ENCODE peak calls at places on chromosomes 3 and 15, in ten cellular contexts. F, A, E, O, U, S, I, M, G and R are unnamed samples.

GRCh38 chr15:69158843-69159240 is 1.6 kb upstream of the GLCE start:
- DNase-seq in F (no peak), A (no peak), E (no peak), O (no peak), U (no peak), S (no peak), I (no peak), M (no peak), G (no peak), R (no peak)

GRCh38 chr3:139423232-139423631 is 33.8 kb upstream of the COPB2 start:
- DNase-seq in F (no peak), A (no peak), E (no peak), O (no peak), U (no peak), S (no peak), I (no peak), M (no peak), G (no peak), R (no peak)

GRCh38 chr3:32569540-32570425 is 875 bp downstream of the DYNC1LI1 start:
- DNase-seq in F (peak), A (peak), E (peak), O (peak), U (peak), S (peak), I (peak), M (peak), G (peak), R (peak)

GRCh38 chr3:108410531-108410984 is 99.8 kb downstream of the MYH15 start:
- DNase-seq in F (no peak), A (no peak), E (no peak), O (no peak), U (no peak), S (no peak), I (no peak), M (no peak), G (no peak), R (no peak)

GRCh38 chr3:146189519-146190173 is 28.7 kb upstream of the PLOD2 start:
- DNase-seq in F (peak), A (peak), E (no peak), O (no peak), U (peak), S (peak), I (peak), M (peak), G (peak), R (peak)

GRCh38 chr3:30241721-30242120 is 364.7 kb upstream of the TGFBR2 start:
- DNase-seq in F (no peak), A (no peak), E (no peak), O (no peak), U (no peak), S (no peak), I (no peak), M (no peak), G (no peak), R (no peak)

GRCh38 chr15:48582472-48583235 is 62.9 kb downstream of the FBN1 start:
- DNase-seq in F (no peak), A (no peak), E (no peak), O (no peak), U (peak), S (peak), I (no peak), M (no peak), G (no peak), R (no peak)

GRCh38 chr15:43207024-43207423 is 13.8 kb downstream of the EPB42 start:
- DNase-seq in F (peak), A (no peak), E (no peak), O (no peak), U (no peak), S (no peak), I (no peak), M (no peak), G (no peak), R (no peak)

GRCh38 chr15:88690331-88690730 is 51.5 kb downstream of the ISG20 start:
- DNase-seq in F (no peak), A (no peak), E (no peak), O (no peak), U (no peak), S (peak), I (no peak), M (peak), G (no peak), R (no peak)

GRCh38 chr3:126968328-126968994 is 14.5 kb upstream of the PLXNA1 start:
- DNase-seq in F (no peak), A (no peak), E (no peak), O (no peak), U (no peak), S (no peak), I (no peak), M (no peak), G (no peak), R (no peak)

GRCh38 chr3:50356553-50356952 is 2.8 kb downstream of the TMEM115 start:
- DNase-seq in F (peak), A (no peak), E (no peak), O (peak), U (no peak), S (no peak), I (no peak), M (no peak), G (peak), R (peak)

GRCh38 chr3:60770532-60770931 is 480.7 kb downstream of the FHIT start:
- DNase-seq in F (no peak), A (no peak), E (no peak), O (no peak), U (no peak), S (no peak), I (no peak), M (no peak), G (no peak), R (no peak)

GRCh38 chr3:39067286-39067685 is 15.5 kb downstream of the WDR48 start:
- DNase-seq in F (no peak), A (no peak), E (no peak), O (no peak), U (peak), S (peak), I (no peak), M (no peak), G (no peak), R (no peak)

GRCh38 chr3:61981005-61981404 is 392.3 kb downstream of the FEZF2 start:
- DNase-seq in F (no peak), A (no peak), E (no peak), O (no peak), U (no peak), S (no peak), I (no peak), M (no peak), G (no peak), R (no peak)

GRCh38 chr3:62558549-62559112 is 185.3 kb upstream of the FEZF2 start:
- DNase-seq in F (peak), A (no peak), E (no peak), O (no peak), U (no peak), S (no peak), I (peak), M (no peak), G (peak), R (no peak)

GRCh38 chr15:71096676-71097075 is 18.6 kb upstream of the THSD4 start:
- DNase-seq in F (no peak), A (no peak), E (no peak), O (no peak), U (peak), S (peak), I (no peak), M (no peak), G (no peak), R (no peak)

GRCh38 chr15:60695713-60696522 is 217.0 kb upstream of the ICE2 start:
- DNase-seq in F (no peak), A (no peak), E (no peak), O (no peak), U (peak), S (no peak), I (no peak), M (no peak), G (no peak), R (no peak)

GRCh38 chr3:186783731-186784515 is 546 bp downstream of the EIF4A2 start:
- DNase-seq in F (peak), A (peak), E (peak), O (peak), U (peak), S (peak), I (peak), M (peak), G (peak), R (peak)

GRCh38 chr3:81492048-81492447 is 269.4 kb downstream of the GBE1 start:
- DNase-seq in F (no peak), A (no peak), E (no peak), O (no peak), U (no peak), S (no peak), I (no peak), M (no peak), G (no peak), R (no peak)

GRCh38 chr15:69081310-69082004 is 67.0 kb downstream of the NOX5 start:
- DNase-seq in F (no peak), A (peak), E (no peak), O (no peak), U (peak), S (peak), I (no peak), M (no peak), G (no peak), R (no peak)

GRCh38 chr3:133474251-133474801 is 74.5 kb downstream of the BFSP2 start:
- DNase-seq in F (no peak), A (peak), E (no peak), O (no peak), U (peak), S (no peak), I (no peak), M (peak), G (no peak), R (no peak)

GRCh38 chr15:74635228-74635627 is 19.6 kb downstream of the CLK3 start:
- DNase-seq in F (peak), A (peak), E (peak), O (peak), U (peak), S (peak), I (peak), M (peak), G (peak), R (peak)

GRCh38 chr3:127456471-127457093 is 134.0 kb downstream of the TPRA1 start:
- DNase-seq in F (peak), A (peak), E (no peak), O (no peak), U (peak), S (peak), I (no peak), M (no peak), G (no peak), R (no peak)

GRCh38 chr3:42935472-42935871 is 29.5 kb downstream of the ZNF662 start:
- DNase-seq in F (no peak), A (no peak), E (no peak), O (no peak), U (no peak), S (no peak), I (no peak), M (no peak), G (no peak), R (no peak)

GRCh38 chr15:79943820-79944219 is 27.2 kb downstream of the BCL2A1 start:
- DNase-seq in F (no peak), A (no peak), E (no peak), O (no peak), U (peak), S (peak), I (no peak), M (no peak), G (no peak), R (no peak)

GRCh38 chr3:184727357-184728060 is 15.6 kb upstream of the MAGEF1 start:
- DNase-seq in F (peak), A (peak), E (peak), O (peak), U (peak), S (peak), I (peak), M (peak), G (peak), R (peak)

GRCh38 chr3:23888617-23889228 is 28.1 kb downstream of the NKIRAS1 start:
- DNase-seq in F (no peak), A (no peak), E (no peak), O (no peak), U (peak), S (no peak), I (no peak), M (peak), G (peak), R (peak)

GRCh38 chr3:16905704-16906103 is 20.9 kb downstream of the PLCL2 start:
- DNase-seq in F (no peak), A (no peak), E (no peak), O (no peak), U (no peak), S (no peak), I (no peak), M (no peak), G (no peak), R (peak)

GRCh38 chr15:88907111-88907510 is 6.1 kb downstream of the MFGE8 start:
- DNase-seq in F (peak), A (no peak), E (no peak), O (no peak), U (no peak), S (no peak), I (no peak), M (no peak), G (no peak), R (no peak)

GRCh38 chr3:181103605-181104004 is 114.1 kb upstream of the DNAJC19 start:
- DNase-seq in F (peak), A (no peak), E (no peak), O (no peak), U (no peak), S (peak), I (peak), M (no peak), G (peak), R (peak)

GRCh38 chr3:164351126-164351525 is 727.2 kb downstream of the SI start:
- DNase-seq in F (no peak), A (no peak), E (no peak), O (no peak), U (peak), S (no peak), I (no peak), M (no peak), G (no peak), R (no peak)

GRCh38 chr15:78203346-78204225 is 30.8 kb downstream of the ACSBG1 start:
- DNase-seq in F (peak), A (peak), E (no peak), O (no peak), U (no peak), S (no peak), I (no peak), M (peak), G (peak), R (peak)

GRCh38 chr3:64079369-64080160 is 56.3 kb upstream of the PSMD6 start:
- DNase-seq in F (no peak), A (no peak), E (no peak), O (no peak), U (no peak), S (no peak), I (no peak), M (no peak), G (no peak), R (peak)

GRCh38 chr3:125120370-125121122 is 64.7 kb upstream of the HEG1 start:
- DNase-seq in F (peak), A (no peak), E (peak), O (no peak), U (peak), S (no peak), I (peak), M (peak), G (no peak), R (peak)

GRCh38 chr15:69524296-69524695 is 71.7 kb downstream of the RPLP1 start:
- DNase-seq in F (peak), A (peak), E (no peak), O (peak), U (no peak), S (no peak), I (no peak), M (no peak), G (no peak), R (no peak)

GRCh38 chr3:169596126-169596525 is 67.4 kb downstream of the MECOM start:
- DNase-seq in F (no peak), A (no peak), E (no peak), O (no peak), U (no peak), S (no peak), I (no peak), M (no peak), G (no peak), R (no peak)